ENCODE peak calls at places on chromosomes 5 and 9, in eight cellular contexts. One of them, this sample, is unnamed.

GRCh38 chr5:56319281-56320242 is 86.4 kb upstream of the ANKRD55 start:
- DNase-seq in stimulated activated CD4-positive, alpha-beta T cell treated with anti-CD3 and anti-CD28 coated beads, Interleukin-15, amount 100 ng/mL, for 24 hours: no peak
- DNase-seq in stimulated activated CD8-positive, alpha-beta memory T cell treated with anti-CD3 and anti-CD28 coated beads, Interleukin-7, amount 100 ng/mL, for 24 hours: no peak
- DNase-seq in fibroblast of the conjunctiva: no peak
- DNase-seq in EH: peak; percentile 83
- DNase-seq in tibial artery: no peak
- DNase-seq in colonic mucosa: no peak
- DNase-seq in psoas muscle: peak; percentile 43
- DNase-seq in this sample: no peak

GRCh38 chr5:3226171-3226570 is 369.5 kb upstream of the IRX1 start:
- DNase-seq in tibial artery: no peak
- DNase-seq in fibroblast of the conjunctiva: no peak
- DNase-seq in psoas muscle: no peak
- DNase-seq in colonic mucosa: no peak
- DNase-seq in stimulated activated CD8-positive, alpha-beta memory T cell treated with anti-CD3 and anti-CD28 coated beads, Interleukin-7, amount 100 ng/mL, for 24 hours: no peak
- DNase-seq in stimulated activated CD4-positive, alpha-beta T cell treated with anti-CD3 and anti-CD28 coated beads, Interleukin-15, amount 100 ng/mL, for 24 hours: no peak
- DNase-seq in EH: no peak
- DNase-seq in this sample: no peak

GRCh38 chr5:126477681-126478117 is 54.5 kb downstream of the GRAMD2B start:
- DNase-seq in fibroblast of the conjunctiva: no peak
- DNase-seq in EH: no peak
- DNase-seq in psoas muscle: no peak
- DNase-seq in stimulated activated CD8-positive, alpha-beta memory T cell treated with anti-CD3 and anti-CD28 coated beads, Interleukin-7, amount 100 ng/mL, for 24 hours: no peak
- DNase-seq in colonic mucosa: no peak
- DNase-seq in stimulated activated CD4-positive, alpha-beta T cell treated with anti-CD3 and anti-CD28 coated beads, Interleukin-15, amount 100 ng/mL, for 24 hours: no peak
- DNase-seq in tibial artery: no peak
- DNase-seq in this sample: no peak

GRCh38 chr5:139757727-139758509 is 37.7 kb upstream of the PSD2 start:
- DNase-seq in psoas muscle: no peak
- DNase-seq in stimulated activated CD8-positive, alpha-beta memory T cell treated with anti-CD3 and anti-CD28 coated beads, Interleukin-7, amount 100 ng/mL, for 24 hours: no peak
- DNase-seq in stimulated activated CD4-positive, alpha-beta T cell treated with anti-CD3 and anti-CD28 coated beads, Interleukin-15, amount 100 ng/mL, for 24 hours: no peak
- DNase-seq in fibroblast of the conjunctiva: no peak
- DNase-seq in tibial artery: no peak
- DNase-seq in colonic mucosa: no peak
- DNase-seq in EH: peak; percentile 22
- DNase-seq in this sample: no peak

GRCh38 chr5:127011151-127011550 is 19.2 kb downstream of the MARCHF3 start:
- DNase-seq in psoas muscle: no peak
- DNase-seq in fibroblast of the conjunctiva: peak; percentile 67
- DNase-seq in tibial artery: no peak
- DNase-seq in stimulated activated CD8-positive, alpha-beta memory T cell treated with anti-CD3 and anti-CD28 coated beads, Interleukin-7, amount 100 ng/mL, for 24 hours: no peak
- DNase-seq in EH: peak; percentile 91
- DNase-seq in colonic mucosa: no peak
- DNase-seq in stimulated activated CD4-positive, alpha-beta T cell treated with anti-CD3 and anti-CD28 coated beads, Interleukin-15, amount 100 ng/mL, for 24 hours: no peak
- DNase-seq in this sample: no peak

GRCh38 chr5:1184163-1184470 is 17.3 kb upstream of the SLC6A19 start:
- DNase-seq in colonic mucosa: no peak
- DNase-seq in stimulated activated CD8-positive, alpha-beta memory T cell treated with anti-CD3 and anti-CD28 coated beads, Interleukin-7, amount 100 ng/mL, for 24 hours: no peak
- DNase-seq in EH: no peak
- DNase-seq in fibroblast of the conjunctiva: no peak
- DNase-seq in stimulated activated CD4-positive, alpha-beta T cell treated with anti-CD3 and anti-CD28 coated beads, Interleukin-15, amount 100 ng/mL, for 24 hours: no peak
- DNase-seq in psoas muscle: no peak
- DNase-seq in tibial artery: no peak
- DNase-seq in this sample: no peak

GRCh38 chr5:126499742-126500396 is 76.7 kb downstream of the GRAMD2B start:
- DNase-seq in psoas muscle: no peak
- DNase-seq in tibial artery: no peak
- DNase-seq in stimulated activated CD8-positive, alpha-beta memory T cell treated with anti-CD3 and anti-CD28 coated beads, Interleukin-7, amount 100 ng/mL, for 24 hours: no peak
- DNase-seq in colonic mucosa: peak; percentile 26
- DNase-seq in stimulated activated CD4-positive, alpha-beta T cell treated with anti-CD3 and anti-CD28 coated beads, Interleukin-15, amount 100 ng/mL, for 24 hours: no peak
- DNase-seq in fibroblast of the conjunctiva: no peak
- DNase-seq in EH: peak; percentile 44
- DNase-seq in this sample: peak; percentile 30

GRCh38 chr5:77882670-77883257 is 106.6 kb upstream of the TBCA start:
- DNase-seq in stimulated activated CD8-positive, alpha-beta memory T cell treated with anti-CD3 and anti-CD28 coated beads, Interleukin-7, amount 100 ng/mL, for 24 hours: no peak
- DNase-seq in EH: peak; percentile 75
- DNase-seq in tibial artery: no peak
- DNase-seq in colonic mucosa: no peak
- DNase-seq in stimulated activated CD4-positive, alpha-beta T cell treated with anti-CD3 and anti-CD28 coated beads, Interleukin-15, amount 100 ng/mL, for 24 hours: peak; percentile 41
- DNase-seq in psoas muscle: no peak
- DNase-seq in fibroblast of the conjunctiva: peak; percentile 32
- DNase-seq in this sample: no peak

GRCh38 chr9:131693651-131694597 is 46.0 kb downstream of the RAPGEF1 start:
- DNase-seq in tibial artery: no peak
- DNase-seq in psoas muscle: no peak
- DNase-seq in stimulated activated CD8-positive, alpha-beta memory T cell treated with anti-CD3 and anti-CD28 coated beads, Interleukin-7, amount 100 ng/mL, for 24 hours: no peak
- DNase-seq in EH: peak; percentile 8
- DNase-seq in fibroblast of the conjunctiva: no peak
- DNase-seq in colonic mucosa: no peak
- DNase-seq in stimulated activated CD4-positive, alpha-beta T cell treated with anti-CD3 and anti-CD28 coated beads, Interleukin-15, amount 100 ng/mL, for 24 hours: no peak
- DNase-seq in this sample: no peak

GRCh38 chr9:15205632-15206243 is 101.3 kb downstream of the TTC39B start:
- DNase-seq in colonic mucosa: no peak
- DNase-seq in psoas muscle: no peak
- DNase-seq in stimulated activated CD4-positive, alpha-beta T cell treated with anti-CD3 and anti-CD28 coated beads, Interleukin-15, amount 100 ng/mL, for 24 hours: no peak
- DNase-seq in EH: peak; percentile 13
- DNase-seq in stimulated activated CD8-positive, alpha-beta memory T cell treated with anti-CD3 and anti-CD28 coated beads, Interleukin-7, amount 100 ng/mL, for 24 hours: no peak
- DNase-seq in tibial artery: no peak
- DNase-seq in fibroblast of the conjunctiva: no peak
- DNase-seq in this sample: no peak

GRCh38 chr9:131698715-131699053 is 41.2 kb downstream of the RAPGEF1 start:
- DNase-seq in fibroblast of the conjunctiva: no peak
- DNase-seq in stimulated activated CD4-positive, alpha-beta T cell treated with anti-CD3 and anti-CD28 coated beads, Interleukin-15, amount 100 ng/mL, for 24 hours: no peak
- DNase-seq in tibial artery: no peak
- DNase-seq in EH: no peak
- DNase-seq in colonic mucosa: no peak
- DNase-seq in psoas muscle: no peak
- DNase-seq in stimulated activated CD8-positive, alpha-beta memory T cell treated with anti-CD3 and anti-CD28 coated beads, Interleukin-7, amount 100 ng/mL, for 24 hours: no peak
- DNase-seq in this sample: no peak

GRCh38 chr5:160166069-160166972 is 47.1 kb upstream of the PWWP2A start:
- DNase-seq in stimulated activated CD4-positive, alpha-beta T cell treated with anti-CD3 and anti-CD28 coated beads, Interleukin-15, amount 100 ng/mL, for 24 hours: no peak
- DNase-seq in stimulated activated CD8-positive, alpha-beta memory T cell treated with anti-CD3 and anti-CD28 coated beads, Interleukin-7, amount 100 ng/mL, for 24 hours: no peak
- DNase-seq in fibroblast of the conjunctiva: no peak
- DNase-seq in tibial artery: no peak
- DNase-seq in EH: peak; percentile 26
- DNase-seq in colonic mucosa: no peak
- DNase-seq in psoas muscle: no peak
- DNase-seq in this sample: no peak

GRCh38 chr5:167840736-167841135 is 450.7 kb upstream of the WWC1 start:
- DNase-seq in psoas muscle: no peak
- DNase-seq in stimulated activated CD4-positive, alpha-beta T cell treated with anti-CD3 and anti-CD28 coated beads, Interleukin-15, amount 100 ng/mL, for 24 hours: no peak
- DNase-seq in tibial artery: no peak
- DNase-seq in colonic mucosa: no peak
- DNase-seq in EH: no peak
- DNase-seq in stimulated activated CD8-positive, alpha-beta memory T cell treated with anti-CD3 and anti-CD28 coated beads, Interleukin-7, amount 100 ng/mL, for 24 hours: no peak
- DNase-seq in fibroblast of the conjunctiva: no peak
- DNase-seq in this sample: no peak

This sample was measured in germinal center.